ENCODE peak calls at places on chromosomes 6 and 20, in nine cellular contexts. One of them, this sample, is unnamed.

GRCh38 chr20:45405566-45406259 is 2.4 kb upstream of the DBNDD2 start:
- DNase-seq in upper lobe of right lung: peak
- DNase-seq in esophagus squamous epithelium: no peak
- DNase-seq in neural crest cell: no peak
- DNase-seq in BJ: no peak
- DNase-seq in fibroblast of lung: peak
- DNase-seq in stomach: no peak
- DNase-seq in AG09309: no peak
- DNase-seq in bronchial epithelial cell: peak
- DNase-seq in this sample: no peak

GRCh38 chr20:10466325-10466724 is 31.2 kb downstream of the SLX4IP start:
- DNase-seq in upper lobe of right lung: no peak
- DNase-seq in esophagus squamous epithelium: no peak
- DNase-seq in neural crest cell: peak
- DNase-seq in BJ: no peak
- DNase-seq in fibroblast of lung: peak
- DNase-seq in stomach: no peak
- DNase-seq in AG09309: no peak
- DNase-seq in bronchial epithelial cell: no peak
- DNase-seq in this sample: no peak

GRCh38 chr6:6152060-6152459 is 145.3 kb upstream of the NRN1 start:
- DNase-seq in upper lobe of right lung: no peak
- DNase-seq in esophagus squamous epithelium: no peak
- DNase-seq in neural crest cell: no peak
- DNase-seq in BJ: no peak
- DNase-seq in fibroblast of lung: no peak
- DNase-seq in stomach: no peak
- DNase-seq in AG09309: no peak
- DNase-seq in bronchial epithelial cell: no peak
- DNase-seq in this sample: no peak

GRCh38 chr6:105189026-105189680 is 9.3 kb upstream of the POPDC3 start:
- DNase-seq in upper lobe of right lung: no peak
- DNase-seq in esophagus squamous epithelium: no peak
- DNase-seq in neural crest cell: no peak
- DNase-seq in BJ: no peak
- DNase-seq in fibroblast of lung: no peak
- DNase-seq in stomach: no peak
- DNase-seq in AG09309: no peak
- DNase-seq in bronchial epithelial cell: no peak
- DNase-seq in this sample: no peak

GRCh38 chr20:4406627-4407026 is 315.1 kb upstream of the PRND start:
- DNase-seq in upper lobe of right lung: no peak
- DNase-seq in esophagus squamous epithelium: no peak
- DNase-seq in neural crest cell: no peak
- DNase-seq in BJ: peak
- DNase-seq in fibroblast of lung: peak
- DNase-seq in stomach: no peak
- DNase-seq in AG09309: peak
- DNase-seq in bronchial epithelial cell: peak
- DNase-seq in this sample: no peak

GRCh38 chr6:152248987-152249386 is 388.2 kb downstream of the SYNE1 start:
- DNase-seq in upper lobe of right lung: no peak
- DNase-seq in esophagus squamous epithelium: no peak
- DNase-seq in neural crest cell: no peak
- DNase-seq in BJ: no peak
- DNase-seq in fibroblast of lung: no peak
- DNase-seq in stomach: no peak
- DNase-seq in AG09309: no peak
- DNase-seq in bronchial epithelial cell: no peak
- DNase-seq in this sample: no peak

GRCh38 chr6:51976374-51976773 is 111.0 kb downstream of the PKHD1 start:
- DNase-seq in upper lobe of right lung: no peak
- DNase-seq in esophagus squamous epithelium: no peak
- DNase-seq in neural crest cell: no peak
- DNase-seq in BJ: no peak
- DNase-seq in fibroblast of lung: no peak
- DNase-seq in stomach: no peak
- DNase-seq in AG09309: no peak
- DNase-seq in bronchial epithelial cell: no peak
- DNase-seq in this sample: no peak

GRCh38 chr6:129502261-129502660 is 207.7 kb downstream of the ARHGAP18 start:
- DNase-seq in upper lobe of right lung: no peak
- DNase-seq in esophagus squamous epithelium: no peak
- DNase-seq in neural crest cell: no peak
- DNase-seq in BJ: no peak
- DNase-seq in fibroblast of lung: peak
- DNase-seq in stomach: no peak
- DNase-seq in AG09309: no peak
- DNase-seq in bronchial epithelial cell: peak
- DNase-seq in this sample: no peak

GRCh38 chr6:132391391-132392291 is 9.6 kb downstream of the MOXD1 start:
- DNase-seq in upper lobe of right lung: no peak
- DNase-seq in esophagus squamous epithelium: peak
- DNase-seq in neural crest cell: no peak
- DNase-seq in BJ: peak
- DNase-seq in fibroblast of lung: peak
- DNase-seq in stomach: no peak
- DNase-seq in AG09309: peak
- DNase-seq in bronchial epithelial cell: peak
- DNase-seq in this sample: no peak

GRCh38 chr6:116963972-116964371 is 86.9 kb downstream of the RFX6 start:
- DNase-seq in upper lobe of right lung: no peak
- DNase-seq in esophagus squamous epithelium: no peak
- DNase-seq in neural crest cell: no peak
- DNase-seq in BJ: no peak
- DNase-seq in fibroblast of lung: no peak
- DNase-seq in stomach: no peak
- DNase-seq in AG09309: no peak
- DNase-seq in bronchial epithelial cell: no peak
- DNase-seq in this sample: no peak

GRCh38 chr6:41732601-41733348 is 2.6 kb downstream of the TFEB start:
- DNase-seq in upper lobe of right lung: no peak
- DNase-seq in esophagus squamous epithelium: no peak
- DNase-seq in neural crest cell: no peak
- DNase-seq in BJ: no peak
- DNase-seq in fibroblast of lung: no peak
- DNase-seq in stomach: peak
- DNase-seq in AG09309: no peak
- DNase-seq in bronchial epithelial cell: no peak
- DNase-seq in this sample: peak

GRCh38 chr6:3410385-3411360 is 46.2 kb downstream of the SLC22A23 start:
- DNase-seq in upper lobe of right lung: peak
- DNase-seq in esophagus squamous epithelium: no peak
- DNase-seq in neural crest cell: peak
- DNase-seq in BJ: no peak
- DNase-seq in fibroblast of lung: peak
- DNase-seq in stomach: peak
- DNase-seq in AG09309: no peak
- DNase-seq in bronchial epithelial cell: no peak
- DNase-seq in this sample: peak

GRCh38 chr20:24194133-24194532 is 205.6 kb upstream of the GGTLC1 start:
- DNase-seq in upper lobe of right lung: no peak
- DNase-seq in esophagus squamous epithelium: no peak
- DNase-seq in neural crest cell: no peak
- DNase-seq in BJ: no peak
- DNase-seq in fibroblast of lung: no peak
- DNase-seq in stomach: no peak
- DNase-seq in AG09309: no peak
- DNase-seq in bronchial epithelial cell: no peak
- DNase-seq in this sample: no peak

GRCh38 chr6:25991785-25992412 is 29.3 kb downstream of the TRIM38 start:
- DNase-seq in upper lobe of right lung: peak
- DNase-seq in esophagus squamous epithelium: no peak
- DNase-seq in neural crest cell: peak
- DNase-seq in BJ: no peak
- DNase-seq in fibroblast of lung: peak
- DNase-seq in stomach: peak
- DNase-seq in AG09309: no peak
- DNase-seq in bronchial epithelial cell: peak
- DNase-seq in this sample: peak

GRCh38 chr6:113953346-113953745 is 17.6 kb downstream of the HDAC2 start:
- DNase-seq in upper lobe of right lung: no peak
- DNase-seq in esophagus squamous epithelium: no peak
- DNase-seq in neural crest cell: no peak
- DNase-seq in BJ: no peak
- DNase-seq in fibroblast of lung: peak
- DNase-seq in stomach: no peak
- DNase-seq in AG09309: no peak
- DNase-seq in bronchial epithelial cell: no peak
- DNase-seq in this sample: no peak

GRCh38 chr6:169370666-169371343 is 117.2 kb upstream of the THBS2 start:
- DNase-seq in upper lobe of right lung: no peak
- DNase-seq in esophagus squamous epithelium: no peak
- DNase-seq in neural crest cell: no peak
- DNase-seq in BJ: no peak
- DNase-seq in fibroblast of lung: peak
- DNase-seq in stomach: no peak
- DNase-seq in AG09309: no peak
- DNase-seq in bronchial epithelial cell: no peak
- DNase-seq in this sample: no peak

GRCh38 chr20:4482378-4482777 is 239.3 kb upstream of the PRND start:
- DNase-seq in upper lobe of right lung: no peak
- DNase-seq in esophagus squamous epithelium: no peak
- DNase-seq in neural crest cell: no peak
- DNase-seq in BJ: no peak
- DNase-seq in fibroblast of lung: no peak
- DNase-seq in stomach: no peak
- DNase-seq in AG09309: no peak
- DNase-seq in bronchial epithelial cell: no peak
- DNase-seq in this sample: no peak

GRCh38 chr20:24465168-24465567 is 4.3 kb upstream of the SYNDIG1 start:
- DNase-seq in upper lobe of right lung: no peak
- DNase-seq in esophagus squamous epithelium: no peak
- DNase-seq in neural crest cell: no peak
- DNase-seq in BJ: no peak
- DNase-seq in fibroblast of lung: no peak
- DNase-seq in stomach: no peak
- DNase-seq in AG09309: no peak
- DNase-seq in bronchial epithelial cell: no peak
- DNase-seq in this sample: no peak

GRCh38 chr6:165056292-165056691 is 253.1 kb downstream of the C6orf118 start:
- DNase-seq in upper lobe of right lung: no peak
- DNase-seq in esophagus squamous epithelium: no peak
- DNase-seq in neural crest cell: no peak
- DNase-seq in BJ: no peak
- DNase-seq in fibroblast of lung: no peak
- DNase-seq in stomach: no peak
- DNase-seq in AG09309: no peak
- DNase-seq in bronchial epithelial cell: no peak
- DNase-seq in this sample: no peak

GRCh38 chr6:165059032-165059431 is 250.4 kb downstream of the C6orf118 start:
- DNase-seq in upper lobe of right lung: no peak
- DNase-seq in esophagus squamous epithelium: no peak
- DNase-seq in neural crest cell: no peak
- DNase-seq in BJ: no peak
- DNase-seq in fibroblast of lung: peak
- DNase-seq in stomach: no peak
- DNase-seq in AG09309: no peak
- DNase-seq in bronchial epithelial cell: peak
- DNase-seq in this sample: no peak

GRCh38 chr6:165052561-165053500 is 256.6 kb downstream of the C6orf118 start:
- DNase-seq in upper lobe of right lung: no peak
- DNase-seq in esophagus squamous epithelium: no peak
- DNase-seq in neural crest cell: no peak
- DNase-seq in BJ: no peak
- DNase-seq in fibroblast of lung: no peak
- DNase-seq in stomach: no peak
- DNase-seq in AG09309: no peak
- DNase-seq in bronchial epithelial cell: no peak
- DNase-seq in this sample: no peak

GRCh38 chr6:165060636-165061190 is 248.7 kb downstream of the C6orf118 start:
- DNase-seq in upper lobe of right lung: no peak
- DNase-seq in esophagus squamous epithelium: no peak
- DNase-seq in neural crest cell: no peak
- DNase-seq in BJ: peak
- DNase-seq in fibroblast of lung: peak
- DNase-seq in stomach: no peak
- DNase-seq in AG09309: peak
- DNase-seq in bronchial epithelial cell: peak
- DNase-seq in this sample: no peak

GRCh38 chr6:165055231-165055630 is 254.2 kb downstream of the C6orf118 start:
- DNase-seq in upper lobe of right lung: no peak
- DNase-seq in esophagus squamous epithelium: no peak
- DNase-seq in neural crest cell: no peak
- DNase-seq in BJ: no peak
- DNase-seq in fibroblast of lung: peak
- DNase-seq in stomach: no peak
- DNase-seq in AG09309: no peak
- DNase-seq in bronchial epithelial cell: peak
- DNase-seq in this sample: peak
- TF ChIP-seq CTCF in upper lobe of right lung: no peak
- TF ChIP-seq CTCF in esophagus squamous epithelium: no peak
- TF ChIP-seq CTCF in neural crest cell: no peak
- TF ChIP-seq CTCF in BJ: no peak
- TF ChIP-seq CTCF in fibroblast of lung: no peak
- TF ChIP-seq CTCF in stomach: no peak
- TF ChIP-seq CTCF in AG09309: peak
- TF ChIP-seq CTCF in bronchial epithelial cell: no peak
- TF ChIP-seq CTCF in this sample: no peak

DNA sequence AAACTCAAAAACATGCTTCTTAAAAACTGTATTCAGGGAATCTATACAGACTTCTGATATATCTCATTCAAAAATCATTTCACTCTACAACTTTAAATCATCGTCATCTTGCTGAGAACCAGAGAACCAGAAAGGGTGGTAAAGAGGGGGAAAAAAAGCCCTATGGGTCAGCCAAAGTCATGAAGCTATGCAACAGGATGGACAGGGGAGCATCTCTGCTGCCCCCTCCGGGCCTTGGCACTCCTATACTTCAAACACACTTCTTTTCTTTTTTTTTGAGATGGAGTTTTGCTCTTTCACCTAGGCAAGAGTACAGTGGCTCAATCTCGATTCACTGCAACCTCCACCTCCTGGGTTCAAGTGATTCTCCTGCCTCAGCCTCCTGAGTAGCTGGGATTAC is 73.5 kb upstream of the NFATC2 start:
- DNase-seq in upper lobe of right lung: no peak
- DNase-seq in esophagus squamous epithelium: no peak
- DNase-seq in neural crest cell: no peak
- DNase-seq in BJ: no peak
- DNase-seq in fibroblast of lung: no peak
- DNase-seq in stomach: no peak
- DNase-seq in AG09309: no peak
- DNase-seq in bronchial epithelial cell: no peak
- DNase-seq in this sample: peak
- TF ChIP-seq CTCF in upper lobe of right lung: no peak
- TF ChIP-seq CTCF in esophagus squamous epithelium: no peak
- TF ChIP-seq CTCF in neural crest cell: peak
- TF ChIP-seq CTCF in BJ: peak
- TF ChIP-seq CTCF in fibroblast of lung: no peak
- TF ChIP-seq CTCF in stomach: no peak
- TF ChIP-seq CTCF in AG09309: peak
- TF ChIP-seq CTCF in bronchial epithelial cell: no peak
- TF ChIP-seq CTCF in this sample: peak

GRCh38 chr6:17103715-17104114 is 1.9 kb downstream of the STMND1 start:
- DNase-seq in upper lobe of right lung: no peak
- DNase-seq in esophagus squamous epithelium: no peak
- DNase-seq in neural crest cell: no peak
- DNase-seq in BJ: no peak
- DNase-seq in fibroblast of lung: no peak
- DNase-seq in stomach: no peak
- DNase-seq in AG09309: no peak
- DNase-seq in bronchial epithelial cell: no peak
- DNase-seq in this sample: no peak
- TF ChIP-seq CTCF in upper lobe of right lung: no peak
- TF ChIP-seq CTCF in esophagus squamous epithelium: no peak
- TF ChIP-seq CTCF in neural crest cell: peak
- TF ChIP-seq CTCF in BJ: peak
- TF ChIP-seq CTCF in fibroblast of lung: no peak
- TF ChIP-seq CTCF in stomach: no peak
- TF ChIP-seq CTCF in AG09309: peak
- TF ChIP-seq CTCF in bronchial epithelial cell: peak
- TF ChIP-seq CTCF in this sample: no peak

GRCh38 chr6:31299947-31300346 is 28.1 kb upstream of the HLA-C start:
- DNase-seq in upper lobe of right lung: no peak
- DNase-seq in esophagus squamous epithelium: no peak
- DNase-seq in neural crest cell: no peak
- DNase-seq in BJ: no peak
- DNase-seq in fibroblast of lung: no peak
- DNase-seq in stomach: no peak
- DNase-seq in AG09309: no peak
- DNase-seq in bronchial epithelial cell: no peak
- DNase-seq in this sample: no peak
- TF ChIP-seq CTCF in upper lobe of right lung: no peak
- TF ChIP-seq CTCF in esophagus squamous epithelium: no peak
- TF ChIP-seq CTCF in neural crest cell: no peak
- TF ChIP-seq CTCF in BJ: no peak
- TF ChIP-seq CTCF in fibroblast of lung: no peak
- TF ChIP-seq CTCF in stomach: no peak
- TF ChIP-seq CTCF in AG09309: no peak
- TF ChIP-seq CTCF in bronchial epithelial cell: no peak
- TF ChIP-seq CTCF in this sample: no peak

This sample was measured in GM12865.